ENCODE peak calls at places on chromosomes 12 and 14, in seven cellular contexts. L, T, H, X, G, S and Y are unnamed samples. For H3K4me1, the result is how much of the 10 kb centered on the place peaks cover.

GRCh38 chr14:29814153-29815057 is 113.2 kb downstream of the PRKD1 start:
- DNase-seq in H (peak), L (peak), S (no peak), X (no peak), T (no peak), G (no peak), Y (peak)

GRCh38 chr14:104317500-104317805 is 179.1 kb downstream of the KIF26A start:
- DNase-seq in G (no peak), H (no peak), S (no peak), L (no peak), X (no peak), T (no peak), Y (no peak)

GRCh38 chr12:125983094-125983783 is 918.0 kb downstream of the AACS start:
- DNase-seq in X (no peak), L (no peak), T (peak), H (peak), S (peak), G (peak), Y (no peak)

GRCh38 chr12:8950702-8951478 is 1.4 kb upstream of the M6PR start:
- DNase-seq in X (no peak), T (peak), S (no peak), G (no peak), H (no peak), L (no peak), Y (no peak)

GRCh38 chr14:77965919-77966435 is 166.1 kb downstream of the ADCK1 start:
- DNase-seq in G (no peak), L (peak), X (peak), H (peak), S (peak), T (peak), Y (no peak)

GRCh38 chr14:34781242-34781641 is 66.8 kb upstream of the CFL2 start:
- DNase-seq in T (peak), S (no peak), G (peak), X (no peak), H (no peak), L (no peak), Y (no peak)

GRCh38 chr12:45257185-45257585 is 41.3 kb downstream of the ANO6 start:
- DNase-seq in L (no peak), H (no peak), G (no peak), X (no peak), S (no peak), T (no peak), Y (no peak)

GRCh38 chr12:22083167-22083566 is 37.1 kb downstream of the CMAS start:
- DNase-seq in S (peak), X (no peak), T (no peak), H (no peak), L (no peak), G (no peak), Y (no peak)

GRCh38 chr12:3278681-3279414 is 201.7 kb downstream of the TSPAN9 start:
- DNase-seq in G (no peak), T (no peak), H (no peak), S (no peak), X (no peak), L (no peak), Y (no peak)

GRCh38 chr12:68100241-68100640 is 59.3 kb downstream of the IFNG start:
- DNase-seq in X (no peak), G (no peak), L (no peak), S (no peak), H (no peak), T (peak), Y (no peak)

GRCh38 chr12:115553622-115554021 is 723.9 kb downstream of the MED13L start:
- DNase-seq in T (no peak), S (no peak), H (no peak), X (no peak), L (no peak), G (no peak), Y (no peak)

GRCh38 chr14:53967606-53968005 is 11.0 kb upstream of the BMP4 start:
- DNase-seq in X (no peak), S (no peak), T (no peak), G (no peak), H (no peak), L (no peak), Y (no peak)

GRCh38 chr14:53964249-53964648 is 7.6 kb upstream of the BMP4 start:
- DNase-seq in G (no peak), T (no peak), H (no peak), L (no peak), S (peak), X (no peak), Y (no peak)

GRCh38 chr14:53968756-53969155 is 12.1 kb upstream of the BMP4 start:
- DNase-seq in L (no peak), T (no peak), X (no peak), S (no peak), G (no peak), H (no peak), Y (no peak)

GRCh38 chr14:53971501-53971900 is 14.9 kb upstream of the BMP4 start:
- DNase-seq in G (no peak), X (no peak), L (no peak), S (no peak), T (no peak), H (no peak), Y (no peak)

GRCh38 chr14:53969326-53969725 is 12.7 kb upstream of the BMP4 start:
- DNase-seq in G (no peak), T (no peak), X (no peak), L (no peak), S (no peak), H (no peak), Y (no peak)
- H3K27ac ChIP-seq in G (no peak), T (no peak), X (no peak), L (no peak), S (no peak), H (no peak), Y (no peak)

GRCh38 chr12:27063250-27063851 is 19.0 kb downstream of the C12orf71 start:
- DNase-seq in S (no peak), H (no peak), G (no peak), T (no peak), X (no peak), L (no peak), Y (no peak)
- TF ChIP-seq CTCF in S (no peak), H (no peak), G (no peak), T (no peak), X (no peak), L (no peak), Y (no peak)

DNA sequence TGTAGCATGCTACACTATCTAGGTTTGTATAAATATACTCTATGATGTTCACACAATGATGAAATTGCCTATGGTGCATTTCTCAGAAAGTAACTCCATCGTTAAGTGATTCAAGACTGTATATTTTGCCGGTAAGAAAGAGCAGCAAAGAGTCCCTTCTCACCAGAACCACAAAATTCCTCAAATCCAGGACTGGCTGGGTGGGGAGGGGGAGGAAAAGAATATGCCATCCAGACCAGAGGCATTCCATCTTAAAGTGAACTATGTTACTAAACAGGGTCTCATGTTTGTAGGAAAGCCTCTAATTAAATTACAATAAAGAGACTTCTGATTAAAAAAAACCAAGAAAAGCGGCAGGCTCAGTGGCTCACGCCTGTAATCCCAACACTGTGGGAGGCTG is 11.5 kb downstream of the UBE2N start:
- DNase-seq in S (no peak), X (no peak), T (no peak), L (no peak), H (no peak), G (no peak), Y (no peak)
- H3K4me1 ChIP-seq in S (under half), X (under half), T (under half), L (under half), H (under half), G (under half), Y (under half)

GRCh38 chr12:79661629-79662028 is 29.1 kb downstream of the PAWR start:
- DNase-seq in L (no peak), X (no peak), H (no peak), T (no peak), G (no peak), S (no peak), Y (no peak)

GRCh38 chr12:79655036-79655435 is 35.7 kb downstream of the PAWR start:
- DNase-seq in T (no peak), X (no peak), H (no peak), S (peak), G (no peak), L (no peak), Y (no peak)

GRCh38 chr12:79659961-79660431 is 30.8 kb downstream of the PAWR start:
- DNase-seq in S (no peak), H (no peak), T (no peak), X (no peak), G (no peak), L (no peak), Y (no peak)

GRCh38 chr12:79657136-79657535 is 33.6 kb downstream of the PAWR start:
- DNase-seq in X (no peak), L (no peak), H (no peak), S (no peak), T (peak), G (no peak), Y (no peak)

GRCh38 chr12:79658221-79658620 is 32.5 kb downstream of the PAWR start:
- DNase-seq in G (no peak), L (no peak), S (no peak), X (no peak), H (no peak), T (no peak), Y (no peak)
- H3K27ac ChIP-seq in G (peak), L (no peak), S (no peak), X (no peak), H (no peak), T (no peak), Y (no peak)

DNA sequence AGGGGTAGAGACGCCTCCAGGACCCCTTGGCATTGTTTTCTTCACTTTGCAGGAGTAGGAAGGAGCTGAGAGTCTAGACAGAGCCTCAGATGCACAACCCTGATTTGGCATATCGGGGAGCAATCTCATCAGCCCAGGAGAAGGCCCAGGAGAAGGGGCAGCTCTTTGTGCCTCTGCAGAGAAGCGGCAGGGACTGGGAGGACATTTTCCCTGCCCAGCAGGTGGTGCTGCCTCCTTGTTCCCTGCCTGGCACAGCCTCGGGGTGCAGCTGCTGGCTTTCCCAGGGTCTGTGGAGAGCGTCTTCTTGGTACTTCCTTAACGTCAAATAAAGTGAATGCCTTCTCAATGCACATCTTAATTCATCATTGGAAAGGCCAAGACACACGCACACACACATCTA is 419.5 kb downstream of the TMEM121 start:
- DNase-seq in L (no peak), X (no peak), S (no peak), G (no peak), H (no peak), T (no peak), Y (peak)
- TF ChIP-seq CTCF in L (no peak), X (no peak), S (no peak), G (no peak), H (no peak), T (no peak), Y (no peak)

GRCh38 chr12:104493504-104493903 is 36.8 kb downstream of the CHST11 start:
- DNase-seq in G (no peak), T (no peak), H (no peak), X (no peak), S (no peak), L (no peak), Y (no peak)

GRCh38 chr12:104494137-104494815 is 37.5 kb downstream of the CHST11 start:
- DNase-seq in X (no peak), L (no peak), S (no peak), T (no peak), G (no peak), H (peak), Y (no peak)

GRCh38 chr12:104496336-104496735 is 39.6 kb downstream of the CHST11 start:
- DNase-seq in S (no peak), T (no peak), X (no peak), H (no peak), L (no peak), G (no peak), Y (no peak)

GRCh38 chr12:104494816-104495158 is 38.0 kb downstream of the CHST11 start:
- DNase-seq in L (no peak), G (no peak), H (no peak), S (no peak), T (no peak), X (no peak), Y (no peak)

GRCh38 chr12:104495786-104496185 is 39.0 kb downstream of the CHST11 start:
- DNase-seq in X (no peak), G (no peak), S (no peak), L (no peak), H (no peak), T (no peak), Y (no peak)
- H3K4me1 ChIP-seq in X (under half), G (under half), S (under half), L (under half), H (under half), T (under half), Y (under half)

GRCh38 chr14:57834001-57834598 is 31.8 kb downstream of the SLC35F4 start:
- DNase-seq in X (no peak), H (no peak), G (no peak), S (no peak), T (no peak), L (no peak), Y (no peak)

GRCh38 chr14:57833304-57833703 is 32.6 kb downstream of the SLC35F4 start:
- DNase-seq in T (peak), L (peak), H (no peak), G (peak), S (no peak), X (no peak), Y (no peak)

GRCh38 chr14:57823015-57823660 is 42.8 kb downstream of the SLC35F4 start:
- DNase-seq in S (no peak), G (no peak), T (no peak), L (no peak), H (no peak), X (no peak), Y (no peak)

GRCh38 chr14:57831981-57832380 is 33.9 kb downstream of the SLC35F4 start:
- DNase-seq in L (no peak), X (no peak), H (no peak), G (no peak), S (peak), T (no peak), Y (no peak)

GRCh38 chr14:57828713-57829112 is 37.2 kb downstream of the SLC35F4 start:
- DNase-seq in X (no peak), H (no peak), T (no peak), G (no peak), S (no peak), L (no peak), Y (no peak)
- H3K27ac ChIP-seq in X (no peak), H (no peak), T (no peak), G (no peak), S (no peak), L (no peak), Y (no peak)

DNA sequence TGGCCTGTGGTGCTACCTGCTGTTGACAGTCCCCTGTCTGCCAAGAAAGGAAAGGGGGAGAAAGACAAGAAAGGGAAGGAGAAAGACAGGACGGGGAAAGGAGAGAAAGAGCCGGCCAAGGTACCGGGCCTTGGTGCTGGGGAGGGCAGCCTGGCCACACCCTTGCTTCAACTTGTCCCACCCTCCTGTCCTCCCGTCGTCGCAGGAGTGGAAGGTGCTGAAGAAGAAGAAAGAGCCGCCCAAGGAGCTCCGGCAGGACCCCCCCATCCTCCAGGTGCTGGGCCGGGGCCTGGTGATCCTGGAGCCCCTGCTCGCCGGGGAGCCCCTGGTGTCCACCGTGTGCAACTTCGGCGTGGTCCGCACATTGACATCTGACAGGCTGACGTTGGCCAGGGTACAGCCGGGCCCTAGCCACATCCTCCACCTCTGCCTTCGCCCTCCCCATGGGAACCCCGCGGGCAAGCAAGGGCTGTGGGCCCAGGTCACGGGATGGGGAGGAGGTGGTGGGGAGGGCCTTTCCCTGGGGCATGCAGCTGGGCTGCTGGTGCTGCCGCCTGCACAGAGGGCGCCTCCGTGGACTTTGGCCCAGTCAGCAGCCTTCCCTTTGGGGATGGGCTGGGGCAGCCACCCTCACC is 2.9 kb upstream of the B3GNT4 start:
- DNase-seq in G (no peak), X (peak), T (no peak), S (peak), L (no peak), H (peak), Y (no peak)
- TF ChIP-seq CTCF in G (no peak), X (no peak), T (no peak), S (peak), L (no peak), H (no peak), Y (no peak)